ENCODE peak calls at places on chromosomes 11 and 22, in five cellular contexts. W is NCI-H1417, G is ureter, H is NAMALWA, I is GM12891. M is an unnamed sample.

GRCh38 chr11:120863359-120863758 is 160.5 kb upstream of the TBCEL start:
- DNase-seq in W (no peak), G (no peak), H (no peak), I (no peak), M (no peak)

GRCh38 chr11:16607675-16608644 is 130.5 kb upstream of the C11orf58 start:
- DNase-seq in W (peak; percentile 84), G (peak; percentile 52), H (no peak), I (no peak), M (no peak)

GRCh38 chr22:43402128-43402527 is 9.7 kb upstream of the MPPED1 start:
- DNase-seq in W (no peak), G (no peak), H (no peak), I (no peak), M (no peak)

GRCh38 chr22:18103527-18104269 is 6.9 kb upstream of the TUBA8 start:
- DNase-seq in W (no peak), G (no peak), H (no peak), I (no peak), M (no peak)

GRCh38 chr11:109747839-109748238 is 325.8 kb downstream of the C11orf87 start:
- DNase-seq in W (no peak), G (no peak), H (no peak), I (no peak), M (no peak)

GRCh38 chr11:64656797-64657196 is 65.8 kb downstream of the SLC22A12 start:
- DNase-seq in W (no peak), G (no peak), H (no peak), I (no peak), M (no peak)

GRCh38 chr11:1503708-1504104 is 17.1 kb upstream of the MOB2 start:
- DNase-seq in W (no peak), G (no peak), H (no peak), I (no peak), M (no peak)

GRCh38 chr11:129146196-129146595 is 45.9 kb downstream of the ARHGAP32 start:
- DNase-seq in W (no peak), G (no peak), H (no peak), I (no peak), M (no peak)

GRCh38 chr11:115207916-115208315 is 296.3 kb downstream of the CADM1 start:
- DNase-seq in W (no peak), G (no peak), H (no peak), I (no peak), M (no peak)

GRCh38 chr11:36407360-36407759 is 102.7 kb downstream of the TRAF6 start:
- DNase-seq in W (no peak), G (no peak), H (no peak), I (no peak), M (no peak)

GRCh38 chr11:12890476-12890875 is 118.6 kb upstream of the RASSF10 start:
- DNase-seq in W (no peak), G (no peak), H (no peak), I (no peak), M (no peak)

GRCh38 chr11:19578871-19579270 is 133.8 kb upstream of the NAV2 start:
- DNase-seq in W (no peak), G (no peak), H (no peak), I (no peak), M (no peak)

GRCh38 chr11:1121343-1122331 is 36.1 kb upstream of the MUC5AC start:
- DNase-seq in W (no peak), G (no peak), H (no peak), I (peak; percentile 21), M (no peak)

GRCh38 chr11:128924618-128925017 is 18.1 kb downstream of the TP53AIP1 start:
- DNase-seq in W (no peak), G (no peak), H (no peak), I (no peak), M (no peak)

GRCh38 chr11:114154271-114155047 is 94.9 kb downstream of the ZBTB16 start:
- DNase-seq in W (no peak), G (no peak), H (no peak), I (no peak), M (no peak)

GRCh38 chr22:26047920-26048319 is 121.3 kb upstream of the SEZ6L start:
- DNase-seq in W (no peak), G (no peak), H (no peak), I (no peak), M (no peak)